ENCODE peak calls at places on chromosome 15, in four cellular contexts. X is right cardiac atrium, R is left cardiac atrium, C is esophagus mucosa. O is an unnamed sample.

GRCh38 chr15:74040115-74040850 is 42.1 kb downstream of the GOLGA6A start:
- ATAC-seq in R (peak; percentile 58), X (peak; percentile 68), C (no peak), O (no peak)

GRCh38 chr15:100211855-100212850 is 129.6 kb downstream of the ADAMTS17 start:
- ATAC-seq in R (peak; percentile 39), C (no peak), X (no peak), O (no peak)

GRCh38 chr15:100216177-100216576 is 125.6 kb downstream of the ADAMTS17 start:
- ATAC-seq in X (peak; percentile 89), C (no peak), R (peak; percentile 67), O (no peak)

GRCh38 chr15:48967336-48967735 is 3.6 kb upstream of the SHC4 start:
- ATAC-seq in X (no peak), C (no peak), R (no peak), O (no peak)

GRCh38 chr15:82737975-82738374 is 28.3 kb upstream of the AP3B2 start:
- ATAC-seq in C (no peak), X (no peak), R (no peak), O (no peak)

GRCh38 chr15:69380726-69381105 is 33.4 kb upstream of the KIF23 start:
- ATAC-seq in X (no peak), C (no peak), R (no peak), O (no peak)

GRCh38 chr15:95174880-95175279 is 943.5 kb downstream of the MCTP2 start:
- ATAC-seq in X (no peak), C (no peak), R (no peak), O (no peak)

GRCh38 chr15:42064271-42064670 is 30.1 kb downstream of the PLA2G4D start:
- ATAC-seq in R (no peak), X (no peak), C (no peak), O (no peak)

GRCh38 chr15:37015476-37015875 is 84.9 kb downstream of the MEIS2 start:
- ATAC-seq in C (no peak), X (peak; percentile 9), R (peak; percentile 4), O (peak; percentile 10)

GRCh38 chr15:70557506-70558258 is 205.7 kb downstream of the UACA start:
- ATAC-seq in R (no peak), C (no peak), X (no peak), O (no peak)

GRCh38 chr15:98403569-98403968 is 244.8 kb upstream of the IGF1R start:
- ATAC-seq in C (no peak), X (no peak), R (no peak), O (no peak)

GRCh38 chr15:62280625-62281024 is 115.5 kb upstream of the C2CD4B start:
- ATAC-seq in X (no peak), R (no peak), C (no peak), O (no peak)

GRCh38 chr15:90154861-90155626 is 46.1 kb upstream of the SEMA4B start:
- ATAC-seq in R (no peak), C (no peak), X (no peak), O (no peak)

GRCh38 chr15:93139436-93139835 is 50.4 kb upstream of the RGMA start:
- ATAC-seq in R (no peak), C (no peak), X (no peak), O (no peak)

GRCh38 chr15:71160976-71161375 is 45.7 kb downstream of the THSD4 start:
- ATAC-seq in R (no peak), X (no peak), C (no peak), O (no peak)

GRCh38 chr15:73388256-73388781 is 19.6 kb upstream of the HCN4 start:
- ATAC-seq in C (no peak), X (peak; percentile 37), R (peak; percentile 91), O (peak; percentile 85)

GRCh38 chr15:88882745-88883144 is 12.6 kb downstream of the HAPLN3 start:
- ATAC-seq in R (peak; percentile 20), C (no peak), X (no peak), O (no peak)

GRCh38 chr15:75362642-75363249 is 5.7 kb downstream of the MAN2C1 start:
- ATAC-seq in R (no peak), C (no peak), X (no peak), O (no peak)

GRCh38 chr15:83848315-83849050 is 194.6 kb downstream of the ADAMTSL3 start:
- ATAC-seq in X (peak; percentile 45), R (peak; percentile 54), C (no peak), O (no peak)

GRCh38 chr15:49824700-49825099 is 203.9 kb downstream of the DTWD1 start:
- ATAC-seq in X (no peak), R (no peak), C (no peak), O (no peak)

GRCh38 chr15:73593278-73594074 is 39.7 kb downstream of the NPTN start:
- ATAC-seq in C (no peak), X (peak; percentile 29), R (no peak), O (no peak)

GRCh38 chr15:74382004-74382816 is 14.8 kb upstream of the CYP11A1 start:
- ATAC-seq in X (peak; percentile 83), R (peak; percentile 88), C (peak; percentile 67), O (peak; percentile 99)